ENCODE peak calls at places on chromosomes 2 and 18, in ten cellular contexts. M, C, J, K, G, H, X, O, D and U are unnamed samples.

GRCh38 chr2:18599509-18600254 is 10.3 kb upstream of the NT5C1B start:
- DNase-seq in M (no peak), C (peak; percentile 32), J (no peak), K (no peak), G (no peak), H (no peak), X (no peak), O (no peak), D (no peak), U (no peak)

GRCh38 chr2:41779873-41780272 is 267.9 kb upstream of the PKDCC start:
- DNase-seq in M (no peak), C (no peak), J (no peak), K (no peak), G (no peak), H (no peak), X (no peak), O (no peak), D (no peak), U (no peak)

GRCh38 chr2:177254433-177255226 is 9.9 kb downstream of the NFE2L2 start:
- DNase-seq in M (no peak), C (peak; percentile 52), J (peak; percentile 57), K (no peak), G (no peak), H (peak; percentile 31), X (no peak), O (no peak), D (peak; percentile 59), U (no peak)

GRCh38 chr18:74459877-74460276 is 2.8 kb upstream of the DIPK1C start:
- DNase-seq in M (no peak), C (no peak), J (no peak), K (no peak), G (no peak), H (no peak), X (no peak), O (no peak), D (no peak), U (no peak)

GRCh38 chr18:8253943-8254342 is 355.3 kb upstream of the RAB12 start:
- DNase-seq in M (no peak), C (no peak), J (no peak), K (no peak), G (no peak), H (peak; percentile 11), X (no peak), O (no peak), D (no peak), U (no peak)

GRCh38 chr18:22230403-22231042 is 61.1 kb downstream of the GATA6 start:
- DNase-seq in M (no peak), C (peak; percentile 98), J (no peak), K (no peak), G (no peak), H (no peak), X (no peak), O (no peak), D (no peak), U (no peak)

GRCh38 chr2:96860065-96861029 is 2.5 kb upstream of the ANKRD39 start:
- DNase-seq in M (no peak), C (no peak), J (no peak), K (no peak), G (peak; percentile 41), H (no peak), X (no peak), O (no peak), D (no peak), U (peak; percentile 38)

GRCh38 chr2:100895934-100896685 is 76.2 kb downstream of the NPAS2 start:
- DNase-seq in M (no peak), C (no peak), J (no peak), K (no peak), G (no peak), H (no peak), X (no peak), O (no peak), D (no peak), U (no peak)

GRCh38 chr2:232887171-232887850 is 17.2 kb downstream of the SNORC start:
- DNase-seq in M (no peak), C (no peak), J (no peak), K (peak; percentile 48), G (no peak), H (no peak), X (no peak), O (no peak), D (no peak), U (no peak)

GRCh38 chr2:106581755-106582430 is 94.7 kb downstream of the CD8B2 start:
- DNase-seq in M (peak; percentile 68), C (peak; percentile 49), J (peak; percentile 67), K (peak; percentile 74), G (peak; percentile 37), H (peak; percentile 51), X (no peak), O (peak; percentile 87), D (peak; percentile 56), U (peak; percentile 46)

GRCh38 chr18:59323931-59324622 is 5.6 kb upstream of the CPLX4 start:
- DNase-seq in M (no peak), C (peak; percentile 27), J (no peak), K (no peak), G (no peak), H (no peak), X (no peak), O (no peak), D (no peak), U (no peak)

GRCh38 chr18:79384151-79384807 is 11.5 kb upstream of the NFATC1 start:
- DNase-seq in M (no peak), C (no peak), J (no peak), K (no peak), G (no peak), H (no peak), X (no peak), O (peak; percentile 70), D (no peak), U (no peak)

GRCh38 chr2:111938392-111938791 is 40.0 kb downstream of the MERTK start:
- DNase-seq in M (no peak), C (no peak), J (no peak), K (no peak), G (no peak), H (no peak), X (no peak), O (no peak), D (no peak), U (no peak)

GRCh38 chr2:160380000-160380570 is 113.5 kb downstream of the RBMS1 start:
- DNase-seq in M (no peak), C (no peak), J (no peak), K (no peak), G (no peak), H (no peak), X (no peak), O (no peak), D (no peak), U (no peak)

GRCh38 chr2:102224824-102225739 is 38.3 kb downstream of the IL1RL2 start:
- DNase-seq in M (no peak), C (no peak), J (no peak), K (no peak), G (no peak), H (no peak), X (no peak), O (no peak), D (no peak), U (no peak)

DNA sequence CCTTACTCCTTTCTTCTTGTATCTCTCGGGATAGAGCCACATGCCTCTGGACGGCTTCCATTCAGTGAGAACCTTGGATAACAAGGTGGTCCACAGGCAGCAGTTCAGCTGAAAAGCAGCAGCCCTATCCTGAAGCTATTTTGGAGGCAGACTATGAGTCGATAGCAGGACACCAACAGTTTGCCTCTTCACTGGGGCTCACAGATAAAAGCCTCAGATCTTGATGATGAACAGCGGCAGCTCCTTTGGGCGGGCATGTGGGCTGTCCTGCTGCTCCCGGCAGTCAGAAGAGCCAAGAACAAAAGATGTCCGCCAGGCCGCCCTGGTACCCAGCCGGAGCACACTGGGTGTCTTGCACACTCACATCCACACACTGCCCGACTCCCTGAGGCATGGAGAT is 89.8 kb upstream of the KLF7 start:
- DNase-seq in M (no peak), C (no peak), J (no peak), K (no peak), G (no peak), H (no peak), X (no peak), O (no peak), D (peak; percentile 90), U (no peak)
- H3K4me1 ChIP-seq in M (peaks cover 4% of the 10 kb centered on the region), C (peaks cover 62% of the 10 kb centered on the region), J (peaks cover 53% of the 10 kb centered on the region), K (peaks cover 22% of the 10 kb centered on the region), G (no peaks in the 10 kb centered on the region), H (peaks cover 58% of the 10 kb centered on the region), X (no peaks in the 10 kb centered on the region), O (no peaks in the 10 kb centered on the region), D (peaks cover 98% of the 10 kb centered on the region), U (no peaks in the 10 kb centered on the region)

GRCh38 chr2:20333738-20334137 is 16.9 kb downstream of the PUM2 start:
- DNase-seq in M (no peak), C (no peak), J (no peak), K (no peak), G (no peak), H (no peak), X (no peak), O (no peak), D (no peak), U (no peak)

GRCh38 chr2:20339012-20339411 is 11.6 kb downstream of the PUM2 start:
- DNase-seq in M (no peak), C (no peak), J (no peak), K (no peak), G (no peak), H (no peak), X (no peak), O (no peak), D (no peak), U (no peak)

GRCh38 chr2:20330202-20330601 is 20.4 kb downstream of the PUM2 start:
- DNase-seq in M (no peak), C (no peak), J (no peak), K (no peak), G (no peak), H (no peak), X (no peak), O (no peak), D (no peak), U (no peak)

GRCh38 chr2:20334645-20335203 is 15.9 kb downstream of the PUM2 start:
- DNase-seq in M (no peak), C (no peak), J (no peak), K (no peak), G (no peak), H (no peak), X (no peak), O (no peak), D (no peak), U (no peak)
- H3K4me3 ChIP-seq in M (no peak overlapping the region), C (no peak overlapping the region), J (no peak overlapping the region), K (no peak overlapping the region), G (no peak overlapping the region), H (no peak overlapping the region), X (no peak overlapping the region), O (no peak overlapping the region), D (no peak overlapping the region), U (no peak overlapping the region)

GRCh38 chr2:134401081-134401497 is 147.2 kb downstream of the MGAT5 start:
- DNase-seq in M (peak; percentile 28), C (peak; percentile 17), J (no peak), K (no peak), G (no peak), H (peak; percentile 74), X (no peak), O (peak; percentile 82), D (no peak), U (no peak)
- H3K27ac ChIP-seq in M (peak overlapping the region; percentile 79), C (peak overlapping the region; percentile 20), J (no peak overlapping the region), K (no peak overlapping the region), G (no peak overlapping the region), H (peak overlapping the region; percentile 66), X (no peak overlapping the region), O (peak overlapping the region; percentile 50), D (no peak overlapping the region), U (no peak overlapping the region)

DNA sequence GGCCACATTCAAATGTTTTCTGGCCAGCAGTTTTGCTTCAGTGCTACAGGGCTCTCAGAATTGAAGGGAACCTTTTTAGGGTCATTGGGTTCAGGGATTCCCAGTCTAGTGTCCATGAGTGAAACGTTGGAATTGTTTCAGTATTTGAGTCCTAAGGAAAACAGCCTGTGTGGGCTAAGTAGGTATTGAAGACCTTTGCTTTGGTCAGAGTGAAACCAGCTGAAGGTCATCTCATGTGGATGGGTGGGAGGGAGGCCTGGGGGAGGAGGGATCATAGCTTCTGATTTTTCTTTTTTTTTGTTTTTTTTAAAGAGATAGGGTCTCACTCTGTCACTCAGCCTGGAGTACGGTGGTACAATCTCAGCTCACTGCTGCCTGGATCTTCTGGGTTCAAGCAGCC is 20.2 kb downstream of the B3GNT2 start:
- DNase-seq in M (no peak), C (no peak), J (no peak), K (no peak), G (no peak), H (no peak), X (no peak), O (no peak), D (no peak), U (no peak)
- H3K4me1 ChIP-seq in M (peaks cover 12% of the 10 kb centered on the region), C (peaks cover 25% of the 10 kb centered on the region), J (peaks cover 76% of the 10 kb centered on the region), K (peaks cover 59% of the 10 kb centered on the region), G (peaks cover 88% of the 10 kb centered on the region), H (peaks cover 82% of the 10 kb centered on the region), X (peaks cover 20% of the 10 kb centered on the region), O (peaks cover 2% of the 10 kb centered on the region), D (no peaks in the 10 kb centered on the region), U (peaks cover 91% of the 10 kb centered on the region)